ENCODE peak calls at places on chromosomes 12 and 14, in six cellular contexts. U is cardiac fibroblast; A is COR-L47; I is activated T-cell treated with anti-CD3 and anti-CD28 coated beads, Interleukin-2, amount 50 U/mL, for 72 hours; X is fibroblast of pulmonary artery; K is testis. O is an unnamed sample.

GRCh38 chr14:103889313-103890051 is 38.8 kb upstream of the TDRD9 start:
- DNase-seq in U (peak; percentile 37), A (no peak), I (no peak), X (peak; percentile 8), K (peak; percentile 26), O (no peak)

GRCh38 chr12:7501031-7501585 is 2.5 kb downstream of the CD163 start:
- DNase-seq in U (peak; percentile 5), A (no peak), I (no peak), X (no peak), K (no peak), O (no peak)

GRCh38 chr12:6065131-6065871 is 59.2 kb downstream of the VWF start:
- DNase-seq in U (no peak), A (no peak), I (no peak), X (no peak), K (no peak), O (no peak)

GRCh38 chr14:68598621-68599447 is 194.0 kb downstream of the ZFP36L1 start:
- DNase-seq in U (peak; percentile 98), A (no peak), I (no peak), X (peak; percentile 98), K (peak; percentile 74), O (no peak)

GRCh38 chr12:31308116-31308515 is 17.8 kb downstream of the SINHCAF start:
- DNase-seq in U (peak; percentile 11), A (no peak), I (no peak), X (no peak), K (no peak), O (no peak)

GRCh38 chr12:106133136-106134087 is 5.3 kb downstream of the NUAK1 start:
- DNase-seq in U (peak; percentile 64), A (no peak), I (no peak), X (no peak), K (no peak), O (no peak)

GRCh38 chr14:30808576-30808975 is 65.8 kb upstream of the COCH start:
- DNase-seq in U (peak; percentile 8), A (no peak), I (no peak), X (no peak), K (no peak), O (no peak)

GRCh38 chr14:42224053-42224888 is 617.6 kb downstream of the LRFN5 start:
- DNase-seq in U (peak; percentile 77), A (peak; percentile 67), I (peak; percentile 18), X (peak; percentile 79), K (peak; percentile 85), O (peak; percentile 58)

GRCh38 chr12:62911288-62911687 is 23.7 kb downstream of the PPM1H start:
- DNase-seq in U (no peak), A (no peak), I (no peak), X (no peak), K (no peak), O (no peak)

GRCh38 chr12:66647034-66647691 is 31.7 kb downstream of the GRIP1 start:
- DNase-seq in U (peak; percentile 74), A (no peak), I (no peak), X (peak; percentile 68), K (no peak), O (no peak)

GRCh38 chr14:101716956-101717662 is 44.4 kb upstream of the PPP2R5C start:
- DNase-seq in U (peak; percentile 49), A (no peak), I (no peak), X (no peak), K (no peak), O (peak; percentile 22)